ENCODE peak calls at places on chromosomes 5 and 9, in five cellular contexts. M, T, C, U and E are unnamed samples.

GRCh38 chr5:66860199-66860975 is 264.2 kb downstream of the MAST4 start:
- DNase-seq in M (no peak), T (peak), C (no peak), U (no peak), E (no peak)

GRCh38 chr9:91773166-91773565 is 176.9 kb downstream of the ROR2 start:
- DNase-seq in M (no peak), T (no peak), C (no peak), U (no peak), E (no peak)

GRCh38 chr5:150043657-150044333 is 42.6 kb downstream of the CSF1R start:
- DNase-seq in M (no peak), T (peak), C (no peak), U (no peak), E (no peak)

GRCh38 chr9:2055203-2055658 is 40.1 kb downstream of the SMARCA2 start:
- DNase-seq in M (peak), T (peak), C (no peak), U (no peak), E (no peak)

GRCh38 chr9:136077491-136077890 is 17.6 kb downstream of the NACC2 start:
- DNase-seq in M (no peak), T (no peak), C (no peak), U (no peak), E (no peak)

GRCh38 chr9:91282292-91282691 is 79.4 kb downstream of the AUH start:
- DNase-seq in M (no peak), T (peak), C (no peak), U (no peak), E (no peak)

GRCh38 chr9:131809941-131810344 is 70.1 kb upstream of the RAPGEF1 start:
- DNase-seq in M (no peak), T (peak), C (no peak), U (no peak), E (no peak)

GRCh38 chr5:178941361-178941760 is 363 bp downstream of the ZNF454 start:
- DNase-seq in M (no peak), T (peak), C (no peak), U (peak), E (no peak)

GRCh38 chr5:68648944-68649874 is 433.7 kb downstream of the PIK3R1 start:
- DNase-seq in M (no peak), T (no peak), C (no peak), U (no peak), E (no peak)

GRCh38 chr9:91659529-91660294 is 236.1 kb upstream of the NFIL3 start:
- DNase-seq in M (no peak), T (peak), C (peak), U (no peak), E (no peak)

GRCh38 chr5:65866837-65867508 is 59.4 kb upstream of the ERBIN start:
- DNase-seq in M (no peak), T (no peak), C (no peak), U (no peak), E (no peak)

GRCh38 chr5:164504141-164504772 is 998.8 kb downstream of the MAT2B start:
- DNase-seq in M (peak), T (peak), C (peak), U (peak), E (no peak)

GRCh38 chr9:95785209-95785608 is 90.3 kb upstream of the ERCC6L2 start:
- DNase-seq in M (no peak), T (no peak), C (no peak), U (no peak), E (no peak)

GRCh38 chr5:109451161-109451560 is 41.4 kb upstream of the PJA2 start:
- DNase-seq in M (no peak), T (no peak), C (no peak), U (peak), E (no peak)